ENCODE peak calls at places on chromosomes 4 and X, in seven cellular contexts. Q is omental fat pad; E is GM10248; R is effector memory CD8-positive, alpha-beta T cell; I is NCI-H187 treated with DMSO at 0.1 percent for 48 hours; C is DMS153; F is renal cortical epithelial cell. B is an unnamed sample.

GRCh38 chr4:43837171-43837570 is 611.4 kb downstream of the KCTD8 start:
- DNase-seq in Q (no peak), E (no peak), R (no peak), I (no peak), C (no peak), F (peak), B (no peak)

GRCh38 chr4:102787096-102787867 is 26.5 kb upstream of the MANBA start:
- DNase-seq in Q (no peak), E (no peak), R (no peak), I (no peak), C (no peak), F (no peak), B (no peak)

GRCh38 chr4:6002926-6003325 is 15.3 kb downstream of the C4orf50 start:
- DNase-seq in Q (no peak), E (no peak), R (no peak), I (no peak), C (no peak), F (no peak), B (no peak)

GRCh38 chr4:3317656-3318211 is 24.9 kb downstream of the RGS12 start:
- DNase-seq in Q (no peak), E (no peak), R (no peak), I (no peak), C (no peak), F (no peak), B (no peak)

GRCh38 chrX:134023851-134024281 is 38.5 kb upstream of the GPC3 start:
- DNase-seq in Q (no peak), E (no peak), R (no peak), I (no peak), C (no peak), F (no peak), B (no peak)

GRCh38 chr4:48032721-48033120 is 16.1 kb downstream of the NIPAL1 start:
- DNase-seq in Q (no peak), E (no peak), R (no peak), I (no peak), C (no peak), F (no peak), B (no peak)

GRCh38 chr4:123418486-123418931 is 21.9 kb downstream of the SPRY1 start:
- DNase-seq in Q (no peak), E (no peak), R (no peak), I (peak), C (peak), F (peak), B (no peak)

GRCh38 chr4:142353149-142353738 is 492.9 kb downstream of the INPP4B start:
- DNase-seq in Q (no peak), E (no peak), R (peak), I (no peak), C (peak), F (peak), B (no peak)